ENCODE peak calls at places on chromosome 19, in four cellular contexts. X, U, G and C are unnamed samples.

GRCh38 chr19:20186163-20186562 is 19.1 kb downstream of the ZNF486 start:
- DNase-seq in G (no peak), X (no peak), U (no peak), C (no peak)

GRCh38 chr19:19445288-19445687 is 39.8 kb downstream of the GATAD2A start:
- DNase-seq in X (no peak), G (no peak), U (no peak), C (no peak)

GRCh38 chr19:32866061-32866460 is 3.5 kb downstream of the SLC7A9 start:
- DNase-seq in X (no peak), G (no peak), U (no peak), C (no peak)

GRCh38 chr19:35703343-35703742 is 1.0 kb upstream of the ZBTB32 start:
- DNase-seq in X (peak; percentile 40), U (no peak), G (no peak), C (no peak)

GRCh38 chr19:58558623-58559274 is 338 bp upstream of the UBE2M start:
- DNase-seq in U (peak; percentile 95), G (peak; percentile 99), X (peak; percentile 91), C (peak; percentile 95)

GRCh38 chr19:16336571-16336970 is 11.9 kb downstream of the KLF2 start:
- DNase-seq in X (no peak), G (no peak), U (no peak), C (no peak)

GRCh38 chr19:32422435-32422834 is 16.9 kb downstream of the DPY19L3 start:
- DNase-seq in G (no peak), X (no peak), U (no peak), C (no peak)

GRCh38 chr19:6219147-6219525 is 60.6 kb downstream of the MLLT1 start:
- DNase-seq in X (no peak), G (no peak), U (no peak), C (no peak)

GRCh38 chr19:42386974-42387707 is 3.0 kb downstream of the CNFN start:
- DNase-seq in X (peak; percentile 91), G (peak; percentile 69), U (no peak), C (peak; percentile 63)

GRCh38 chr19:39341122-39341719 is 1.0 kb upstream of the SAMD4B start:
- DNase-seq in U (no peak), G (peak; percentile 59), X (peak; percentile 57), C (no peak)

GRCh38 chr19:11204076-11204602 is 6.8 kb upstream of the KANK2 start:
- DNase-seq in G (no peak), U (no peak), X (no peak), C (no peak)

GRCh38 chr19:2613507-2614295 is 88.8 kb downstream of the GNG7 start:
- DNase-seq in G (peak; percentile 52), X (peak; percentile 78), U (no peak), C (no peak)

GRCh38 chr19:2615782-2616181 is 86.7 kb downstream of the GNG7 start:
- DNase-seq in U (no peak), G (no peak), X (no peak), C (no peak)

GRCh38 chr19:2611483-2612464 is 90.7 kb downstream of the GNG7 start:
- DNase-seq in X (no peak), U (no peak), G (no peak), C (no peak)

GRCh38 chr19:2610637-2611482 is 91.6 kb downstream of the GNG7 start:
- DNase-seq in X (peak; percentile 92), U (peak; percentile 91), G (peak; percentile 87), C (peak; percentile 70)

GRCh38 chr19:2612619-2613249 is 89.8 kb downstream of the GNG7 start:
- DNase-seq in X (no peak), G (no peak), U (no peak), C (no peak)
- TF ChIP-seq NFIC in X (no peak), G (no peak), U (no peak), C (no peak)

GRCh38 chr19:17679526-17680234 is 8.5 kb downstream of the UNC13A start:
- DNase-seq in X (no peak), G (no peak), U (no peak), C (no peak)
- H3K4me3 ChIP-seq in X (no peak overlapping the region), G (peak overlapping the region; percentile 30), U (no peak overlapping the region), C (no peak overlapping the region)

GRCh38 chr19:15010497-15011255 is 31.0 kb upstream of the SLC1A6 start:
- DNase-seq in X (no peak), U (no peak), G (no peak), C (no peak)

GRCh38 chr19:15021286-15022007 is 27.8 kb upstream of the CASP14 start:
- DNase-seq in G (no peak), X (no peak), U (no peak), C (no peak)

GRCh38 chr19:15014579-15014978 is 34.7 kb upstream of the CASP14 start:
- DNase-seq in U (no peak), X (no peak), G (peak; percentile 44), C (no peak)

GRCh38 chr19:15015946-15016542 is 33.2 kb upstream of the CASP14 start:
- DNase-seq in U (no peak), G (peak; percentile 59), X (no peak), C (peak; percentile 14)
- TF ChIP-seq NFIC in U (no peak), G (no peak), X (no peak), C (no peak)

GRCh38 chr19:48720251-48720612 is 707 bp upstream of the MAMSTR start:
- DNase-seq in G (no peak), X (no peak), U (no peak), C (no peak)
- H3K4me3 ChIP-seq in G (peak overlapping the region; percentile 54), X (peak overlapping the region; percentile 62), U (no peak overlapping the region), C (peak overlapping the region; percentile 76)

GRCh38 chr19:2803486-2804155 is 16.0 kb upstream of the ZNF554 start:
- DNase-seq in X (peak; percentile 19), U (no peak), G (no peak), C (no peak)

GRCh38 chr19:2804156-2805004 is 15.3 kb upstream of the ZNF554 start:
- DNase-seq in G (no peak), U (no peak), X (peak; percentile 15), C (no peak)

GRCh38 chr19:2805991-2806649 is 13.5 kb upstream of the ZNF554 start:
- DNase-seq in G (no peak), X (peak; percentile 20), U (no peak), C (no peak)

GRCh38 chr19:2806736-2807378 is 12.8 kb upstream of the ZNF554 start:
- DNase-seq in X (peak; percentile 14), U (no peak), G (no peak), C (no peak)

GRCh38 chr19:2805261-2805900 is 14.3 kb upstream of the ZNF554 start:
- DNase-seq in X (no peak), U (no peak), G (no peak), C (no peak)
- TF ChIP-seq NFIC in X (no peak), U (no peak), G (no peak), C (no peak)